ENCODE peak calls at places on chromosomes 4 and X, in six cellular contexts. One of them, this sample, is unnamed.
A peak's percentile ranks its signal among the peaks of the same experiment; 100 is the strongest.

GRCh38 chr4:20639346-20639745 is 60.9 kb upstream of the PACRGL start:
- DNase-seq in esophagus muscularis mucosa: no peak
- DNase-seq in upper lobe of left lung: no peak
- DNase-seq in suprapubic skin: no peak
- DNase-seq in transverse colon: no peak
- DNase-seq in stomach: no peak
- DNase-seq in this sample: no peak

GRCh38 chr4:127782275-127783025 is at the start of gene HSPA4L:
- DNase-seq in esophagus muscularis mucosa: peak; percentile 93
- DNase-seq in upper lobe of left lung: peak; percentile 47
- DNase-seq in suprapubic skin: peak; percentile 78
- DNase-seq in transverse colon: peak; percentile 31
- DNase-seq in stomach: peak; percentile 39
- DNase-seq in this sample: peak; percentile 93

GRCh38 chr4:34953145-34953799 is 1291.0 kb downstream of the ARAP2 start:
- DNase-seq in esophagus muscularis mucosa: no peak
- DNase-seq in upper lobe of left lung: no peak
- DNase-seq in suprapubic skin: no peak
- DNase-seq in transverse colon: no peak
- DNase-seq in stomach: no peak
- DNase-seq in this sample: peak; percentile 32

GRCh38 chr4:26334366-26334765 is 13.6 kb downstream of the RBPJ start:
- DNase-seq in esophagus muscularis mucosa: no peak
- DNase-seq in upper lobe of left lung: no peak
- DNase-seq in suprapubic skin: no peak
- DNase-seq in transverse colon: no peak
- DNase-seq in stomach: no peak
- DNase-seq in this sample: no peak

GRCh38 chr4:24560770-24561415 is 23.5 kb downstream of the DHX15 start:
- DNase-seq in esophagus muscularis mucosa: no peak
- DNase-seq in upper lobe of left lung: no peak
- DNase-seq in suprapubic skin: no peak
- DNase-seq in transverse colon: no peak
- DNase-seq in stomach: no peak
- DNase-seq in this sample: no peak

GRCh38 chrX:112058255-112058654 is 24.3 kb downstream of the TRPC5 start:
- DNase-seq in esophagus muscularis mucosa: no peak
- DNase-seq in upper lobe of left lung: no peak
- DNase-seq in suprapubic skin: no peak
- DNase-seq in transverse colon: no peak
- DNase-seq in stomach: no peak
- DNase-seq in this sample: no peak

GRCh38 chr4:157128395-157128794 is 52.4 kb downstream of the GLRB start:
- DNase-seq in esophagus muscularis mucosa: no peak
- DNase-seq in upper lobe of left lung: no peak
- DNase-seq in suprapubic skin: no peak
- DNase-seq in transverse colon: no peak
- DNase-seq in stomach: no peak
- DNase-seq in this sample: no peak

GRCh38 chr4:166165829-166166420 is 292.9 kb downstream of the TLL1 start:
- DNase-seq in esophagus muscularis mucosa: no peak
- DNase-seq in upper lobe of left lung: no peak
- DNase-seq in suprapubic skin: no peak
- DNase-seq in transverse colon: no peak
- DNase-seq in stomach: no peak
- DNase-seq in this sample: no peak

GRCh38 chr4:159434496-159435241 is 331.8 kb downstream of the RAPGEF2 start:
- DNase-seq in esophagus muscularis mucosa: no peak
- DNase-seq in upper lobe of left lung: no peak
- DNase-seq in suprapubic skin: no peak
- DNase-seq in transverse colon: no peak
- DNase-seq in stomach: no peak
- DNase-seq in this sample: no peak

GRCh38 chr4:42513748-42514490 is 116.6 kb downstream of the SHISA3 start:
- DNase-seq in esophagus muscularis mucosa: no peak
- DNase-seq in upper lobe of left lung: no peak
- DNase-seq in suprapubic skin: no peak
- DNase-seq in transverse colon: no peak
- DNase-seq in stomach: no peak
- DNase-seq in this sample: no peak

GRCh38 chrX:131763674-131764073 is 219.8 kb downstream of the OR13H1 start:
- DNase-seq in esophagus muscularis mucosa: no peak
- DNase-seq in upper lobe of left lung: no peak
- DNase-seq in suprapubic skin: peak; percentile 80
- DNase-seq in transverse colon: peak; percentile 89
- DNase-seq in stomach: peak; percentile 85
- DNase-seq in this sample: peak; percentile 94

GRCh38 chr4:70788733-70789132 is 51.0 kb downstream of the GRSF1 start:
- DNase-seq in esophagus muscularis mucosa: no peak
- DNase-seq in upper lobe of left lung: no peak
- DNase-seq in suprapubic skin: no peak
- DNase-seq in transverse colon: no peak
- DNase-seq in stomach: no peak
- DNase-seq in this sample: no peak

GRCh38 chr4:124321370-124321769 is 391.2 kb downstream of the ANKRD50 start:
- DNase-seq in esophagus muscularis mucosa: no peak
- DNase-seq in upper lobe of left lung: no peak
- DNase-seq in suprapubic skin: no peak
- DNase-seq in transverse colon: no peak
- DNase-seq in stomach: no peak
- DNase-seq in this sample: no peak

GRCh38 chr4:2359591-2360390 is 58.7 kb downstream of the ZFYVE28 start:
- DNase-seq in esophagus muscularis mucosa: no peak
- DNase-seq in upper lobe of left lung: no peak
- DNase-seq in suprapubic skin: peak; percentile 50
- DNase-seq in transverse colon: no peak
- DNase-seq in stomach: no peak
- DNase-seq in this sample: peak; percentile 52

GRCh38 chr4:4791299-4791798 is 68.1 kb upstream of the MSX1 start:
- DNase-seq in esophagus muscularis mucosa: no peak
- DNase-seq in upper lobe of left lung: peak; percentile 37
- DNase-seq in suprapubic skin: no peak
- DNase-seq in transverse colon: no peak
- DNase-seq in stomach: no peak
- DNase-seq in this sample: no peak

GRCh38 chr4:85024671-85025070 is 58.2 kb upstream of the WDFY3 start:
- DNase-seq in esophagus muscularis mucosa: no peak
- DNase-seq in upper lobe of left lung: no peak
- DNase-seq in suprapubic skin: no peak
- DNase-seq in transverse colon: no peak
- DNase-seq in stomach: no peak
- DNase-seq in this sample: no peak

GRCh38 chr4:126604273-126604867 is 1028.4 kb upstream of the INTU start:
- DNase-seq in esophagus muscularis mucosa: no peak
- DNase-seq in upper lobe of left lung: no peak
- DNase-seq in suprapubic skin: no peak
- DNase-seq in transverse colon: no peak
- DNase-seq in stomach: no peak
- DNase-seq in this sample: no peak

GRCh38 chrX:15714529-15714928 is 23.5 kb upstream of the CA5B start:
- DNase-seq in esophagus muscularis mucosa: no peak
- DNase-seq in upper lobe of left lung: no peak
- DNase-seq in suprapubic skin: no peak
- DNase-seq in transverse colon: no peak
- DNase-seq in stomach: no peak
- DNase-seq in this sample: no peak

GRCh38 chr4:133147922-133148689 is 988 bp upstream of the PCDH10 start:
- DNase-seq in esophagus muscularis mucosa: no peak
- DNase-seq in upper lobe of left lung: peak; percentile 66
- DNase-seq in suprapubic skin: no peak
- DNase-seq in transverse colon: no peak
- DNase-seq in stomach: no peak
- DNase-seq in this sample: peak; percentile 67

GRCh38 chr4:141972950-141973349 is 336.6 kb downstream of the IL15 start:
- DNase-seq in esophagus muscularis mucosa: no peak
- DNase-seq in upper lobe of left lung: no peak
- DNase-seq in suprapubic skin: no peak
- DNase-seq in transverse colon: no peak
- DNase-seq in stomach: no peak
- DNase-seq in this sample: no peak

GRCh38 chrX:101619336-101619735 is 1.5 kb upstream of the ARMCX6 start:
- DNase-seq in esophagus muscularis mucosa: no peak
- DNase-seq in upper lobe of left lung: no peak
- DNase-seq in suprapubic skin: no peak
- DNase-seq in transverse colon: no peak
- DNase-seq in stomach: no peak
- DNase-seq in this sample: no peak

GRCh38 chrX:132491191-132491590 is 2.4 kb upstream of the MBNL3 start:
- DNase-seq in esophagus muscularis mucosa: no peak
- DNase-seq in upper lobe of left lung: no peak
- DNase-seq in suprapubic skin: no peak
- DNase-seq in transverse colon: peak; percentile 22
- DNase-seq in stomach: no peak
- DNase-seq in this sample: no peak

GRCh38 chr4:40316333-40316781 is 18.8 kb upstream of the CHRNA9 start:
- DNase-seq in esophagus muscularis mucosa: no peak
- DNase-seq in upper lobe of left lung: no peak
- DNase-seq in suprapubic skin: no peak
- DNase-seq in transverse colon: no peak
- DNase-seq in stomach: no peak
- DNase-seq in this sample: peak; percentile 44

GRCh38 chrX:19747672-19748610 is 139.5 kb downstream of the SH3KBP1 start:
- DNase-seq in esophagus muscularis mucosa: no peak
- DNase-seq in upper lobe of left lung: no peak
- DNase-seq in suprapubic skin: no peak
- DNase-seq in transverse colon: peak; percentile 48
- DNase-seq in stomach: no peak
- DNase-seq in this sample: peak; percentile 63

GRCh38 chrX:63503541-63503940 is 152.4 kb upstream of the SPIN4 start:
- DNase-seq in esophagus muscularis mucosa: no peak
- DNase-seq in upper lobe of left lung: no peak
- DNase-seq in suprapubic skin: no peak
- DNase-seq in transverse colon: no peak
- DNase-seq in stomach: no peak
- DNase-seq in this sample: no peak

GRCh38 chr4:147057631-147057980 is 111.9 kb upstream of the TTC29 start:
- DNase-seq in esophagus muscularis mucosa: no peak
- DNase-seq in upper lobe of left lung: no peak
- DNase-seq in suprapubic skin: no peak
- DNase-seq in transverse colon: no peak
- DNase-seq in stomach: no peak
- DNase-seq in this sample: no peak

GRCh38 chr4:119627267-119628190 is 1.1 kb downstream of the PDE5A start:
- DNase-seq in esophagus muscularis mucosa: peak; percentile 93
- DNase-seq in upper lobe of left lung: peak; percentile 94
- DNase-seq in suprapubic skin: peak; percentile 71
- DNase-seq in transverse colon: peak; percentile 72
- DNase-seq in stomach: peak; percentile 51
- DNase-seq in this sample: peak; percentile 91

GRCh38 chr4:86011117-86011516 is 348.7 kb downstream of the MAPK10 start:
- DNase-seq in esophagus muscularis mucosa: no peak
- DNase-seq in upper lobe of left lung: no peak
- DNase-seq in suprapubic skin: no peak
- DNase-seq in transverse colon: no peak
- DNase-seq in stomach: no peak
- DNase-seq in this sample: no peak

GRCh38 chrX:129565046-129565649 is 25.1 kb downstream of the OCRL start:
- DNase-seq in esophagus muscularis mucosa: no peak
- DNase-seq in upper lobe of left lung: no peak
- DNase-seq in suprapubic skin: no peak
- DNase-seq in transverse colon: no peak
- DNase-seq in stomach: peak; percentile 53
- DNase-seq in this sample: no peak

GRCh38 chr4:38529189-38530115 is 134.5 kb upstream of the KLF3 start:
- DNase-seq in esophagus muscularis mucosa: no peak
- DNase-seq in upper lobe of left lung: no peak
- DNase-seq in suprapubic skin: no peak
- DNase-seq in transverse colon: peak; percentile 67
- DNase-seq in stomach: peak; percentile 81
- DNase-seq in this sample: no peak
- TF ChIP-seq POLR2AphosphoS5 in esophagus muscularis mucosa: no peak
- TF ChIP-seq POLR2AphosphoS5 in upper lobe of left lung: peak; percentile 62
- TF ChIP-seq POLR2AphosphoS5 in suprapubic skin: no peak
- TF ChIP-seq POLR2AphosphoS5 in transverse colon: no peak
- TF ChIP-seq POLR2AphosphoS5 in stomach: peak; percentile 73
- TF ChIP-seq POLR2AphosphoS5 in this sample: no peak

DNA sequence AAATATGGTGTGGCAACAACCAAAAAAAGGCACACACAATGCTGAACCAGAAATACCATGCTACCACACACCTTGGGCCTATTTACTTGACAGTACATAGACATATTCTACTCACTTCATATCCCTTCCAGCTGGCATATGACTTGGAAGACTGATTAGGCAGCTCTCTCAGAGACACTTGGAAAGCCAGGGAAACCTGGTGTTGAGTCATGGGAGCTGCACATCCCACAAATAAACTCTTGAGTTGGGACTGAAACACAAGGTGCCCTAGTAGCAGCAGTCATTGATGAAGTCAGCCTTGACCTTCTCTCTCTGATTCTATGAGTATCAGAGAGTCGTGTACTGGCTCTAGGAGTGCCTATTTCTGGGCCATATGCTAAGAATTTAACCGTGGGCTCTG is 776.6 kb upstream of the LCORL start:
- DNase-seq in esophagus muscularis mucosa: no peak
- DNase-seq in upper lobe of left lung: no peak
- DNase-seq in suprapubic skin: no peak
- DNase-seq in transverse colon: no peak
- DNase-seq in stomach: no peak
- DNase-seq in this sample: no peak
- TF ChIP-seq EP300 in esophagus muscularis mucosa: no peak
- TF ChIP-seq EP300 in upper lobe of left lung: no peak
- TF ChIP-seq EP300 in suprapubic skin: no peak
- TF ChIP-seq EP300 in transverse colon: no peak
- TF ChIP-seq EP300 in stomach: no peak
- TF ChIP-seq EP300 in this sample: no peak

GRCh38 chrX:71181558-71181909 is 36.9 kb downstream of the NLGN3 start:
- DNase-seq in esophagus muscularis mucosa: no peak
- DNase-seq in upper lobe of left lung: no peak
- DNase-seq in suprapubic skin: no peak
- DNase-seq in transverse colon: peak; percentile 34
- DNase-seq in stomach: no peak
- DNase-seq in this sample: no peak

GRCh38 chrX:71181910-71182799 is 37.5 kb downstream of the NLGN3 start:
- DNase-seq in esophagus muscularis mucosa: peak; percentile 96
- DNase-seq in upper lobe of left lung: peak; percentile 85
- DNase-seq in suprapubic skin: peak; percentile 86
- DNase-seq in transverse colon: peak; percentile 88
- DNase-seq in stomach: peak; percentile 86
- DNase-seq in this sample: peak; percentile 94

GRCh38 chrX:71184803-71185495 is 38.1 kb upstream of the GJB1 start:
- DNase-seq in esophagus muscularis mucosa: no peak
- DNase-seq in upper lobe of left lung: no peak
- DNase-seq in suprapubic skin: no peak
- DNase-seq in transverse colon: no peak
- DNase-seq in stomach: no peak
- DNase-seq in this sample: no peak

GRCh38 chrX:71184092-71184491 is 38.9 kb upstream of the GJB1 start:
- DNase-seq in esophagus muscularis mucosa: no peak
- DNase-seq in upper lobe of left lung: no peak
- DNase-seq in suprapubic skin: no peak
- DNase-seq in transverse colon: no peak
- DNase-seq in stomach: no peak
- DNase-seq in this sample: no peak

GRCh38 chrX:71183341-71183740 is 38.7 kb downstream of the NLGN3 start:
- DNase-seq in esophagus muscularis mucosa: no peak
- DNase-seq in upper lobe of left lung: no peak
- DNase-seq in suprapubic skin: no peak
- DNase-seq in transverse colon: no peak
- DNase-seq in stomach: no peak
- DNase-seq in this sample: no peak
- H3K27ac ChIP-seq in esophagus muscularis mucosa: peak overlapping the region; percentile 87
- H3K27ac ChIP-seq in upper lobe of left lung: no peak overlapping the region
- H3K27ac ChIP-seq in suprapubic skin: no peak overlapping the region
- H3K27ac ChIP-seq in transverse colon: no peak overlapping the region
- H3K27ac ChIP-seq in stomach: no peak overlapping the region
- H3K27ac ChIP-seq in this sample: peak overlapping the region; percentile 86

GRCh38 chr4:79395883-79396282 is 12.1 kb downstream of the GK2 start:
- DNase-seq in esophagus muscularis mucosa: no peak
- DNase-seq in upper lobe of left lung: no peak
- DNase-seq in suprapubic skin: no peak
- DNase-seq in transverse colon: no peak
- DNase-seq in stomach: no peak
- DNase-seq in this sample: no peak
- TF ChIP-seq POLR2AphosphoS5 in esophagus muscularis mucosa: no peak
- TF ChIP-seq POLR2AphosphoS5 in upper lobe of left lung: no peak
- TF ChIP-seq POLR2AphosphoS5 in suprapubic skin: no peak
- TF ChIP-seq POLR2AphosphoS5 in transverse colon: no peak
- TF ChIP-seq POLR2AphosphoS5 in stomach: no peak
- TF ChIP-seq POLR2AphosphoS5 in this sample: no peak

This sample was measured in sigmoid colon.